ENCODE peak calls at places on chromosome 12, in nine cellular contexts. R is nephron progenitor cell, B is uterus, Z is neural progenitor cell, M is kidney epithelial cell, T is AG09319, D is BJ, C is HFF-Myc, U is GM20000. V is an unnamed sample.
A peak's percentile ranks its signal among the peaks of the same experiment; 100 is the strongest.

GRCh38 chr12:67070604-67071003 is 198.6 kb upstream of the CAND1 start:
- DNase-seq in T (no peak), B (no peak), M (no peak), D (no peak), R (no peak), U (no peak), C (no peak), Z (no peak), V (no peak)

GRCh38 chr12:110533607-110534006 is 31.5 kb downstream of the RAD9B start:
- DNase-seq in D (no peak), M (no peak), C (no peak), Z (no peak), R (no peak), B (no peak), U (no peak), T (no peak), V (no peak)

GRCh38 chr12:112419269-112420133 is 754 bp downstream of the PTPN11 start:
- DNase-seq in Z (peak; percentile 75), R (peak; percentile 51), U (peak; percentile 26), D (no peak), M (peak; percentile 39), C (no peak), T (peak; percentile 44), B (peak; percentile 75), V (no peak)

GRCh38 chr12:65280306-65280705 is 1.8 kb downstream of the MSRB3 start:
- DNase-seq in C (no peak), U (no peak), R (no peak), T (no peak), D (no peak), Z (no peak), B (no peak), M (no peak), V (no peak)

GRCh38 chr12:19496249-19497208 is 57.2 kb downstream of the AEBP2 start:
- DNase-seq in Z (peak; percentile 7), D (no peak), R (no peak), C (no peak), T (no peak), M (no peak), U (no peak), B (no peak), V (no peak)

GRCh38 chr12:91781114-91781513 is 364.5 kb downstream of the BTG1 start:
- DNase-seq in U (no peak), R (no peak), Z (no peak), T (no peak), B (no peak), D (no peak), M (no peak), C (no peak), V (no peak)

GRCh38 chr12:113757223-113758002 is 208.7 kb downstream of the RBM19 start:
- DNase-seq in D (no peak), M (no peak), C (no peak), U (no peak), T (no peak), B (no peak), R (no peak), Z (peak; percentile 16), V (no peak)

GRCh38 chr12:59119676-59120075 is 199.4 kb upstream of the LRIG3 start:
- DNase-seq in B (no peak), U (no peak), D (no peak), Z (no peak), M (no peak), T (no peak), C (no peak), R (no peak), V (no peak)

GRCh38 chr12:23831739-23832138 is 117.7 kb downstream of the SOX5 start:
- DNase-seq in U (no peak), R (no peak), D (no peak), M (no peak), T (no peak), B (no peak), Z (no peak), C (no peak), V (no peak)

GRCh38 chr12:48973992-48974673 is 2.6 kb upstream of the WNT10B start:
- DNase-seq in U (peak; percentile 67), C (no peak), D (no peak), Z (peak; percentile 79), T (no peak), B (no peak), R (peak; percentile 80), M (no peak), V (peak; percentile 53)

GRCh38 chr12:123126294-123127144 is 24.4 kb downstream of the PITPNM2 start:
- DNase-seq in B (peak; percentile 68), U (no peak), M (peak; percentile 98), Z (no peak), D (peak; percentile 92), T (peak; percentile 92), R (no peak), C (peak; percentile 75), V (no peak)

GRCh38 chr12:99767809-99768208 is 120.3 kb downstream of the GARIN6 start:
- DNase-seq in U (peak; percentile 4), R (no peak), M (no peak), T (no peak), C (no peak), Z (no peak), B (no peak), D (no peak), V (no peak)

GRCh38 chr12:116532986-116533342 is 26.2 kb upstream of the MAP1LC3B2 start:
- DNase-seq in M (no peak), B (no peak), U (no peak), T (no peak), C (no peak), R (no peak), D (no peak), Z (no peak), V (no peak)

GRCh38 chr12:115375188-115375991 is 691.4 kb upstream of the TBX3 start:
- DNase-seq in M (peak; percentile 50), U (peak; percentile 71), B (no peak), T (no peak), R (no peak), C (peak; percentile 56), Z (no peak), D (peak; percentile 40), V (no peak)

GRCh38 chr12:113224955-113225354 is 3.7 kb downstream of the TPCN1 start:
- DNase-seq in T (no peak), U (no peak), R (no peak), M (no peak), C (no peak), B (no peak), Z (no peak), D (no peak), V (no peak)

GRCh38 chr12:113276306-113276705 is 55.0 kb downstream of the TPCN1 start:
- DNase-seq in M (no peak), D (no peak), R (no peak), B (no peak), U (no peak), Z (no peak), T (no peak), C (no peak), V (no peak)

GRCh38 chr12:53474819-53475218 is 22.9 kb downstream of the PCBP2 start:
- DNase-seq in C (no peak), U (no peak), T (no peak), D (no peak), Z (no peak), M (no peak), B (no peak), R (no peak), V (no peak)

GRCh38 chr12:53478865-53479264 is 20.4 kb downstream of the MAP3K12 start:
- DNase-seq in R (no peak), M (no peak), T (no peak), D (no peak), C (no peak), B (no peak), Z (no peak), U (no peak), V (no peak)

GRCh38 chr12:53479314-53479713 is 19.9 kb downstream of the MAP3K12 start:
- DNase-seq in U (no peak), M (no peak), C (no peak), D (no peak), B (no peak), R (no peak), Z (no peak), T (no peak), V (no peak)

GRCh38 chr12:53474077-53474476 is 22.2 kb downstream of the PCBP2 start:
- DNase-seq in M (no peak), B (no peak), C (no peak), R (no peak), U (no peak), T (no peak), D (no peak), Z (no peak), V (no peak)

DNA sequence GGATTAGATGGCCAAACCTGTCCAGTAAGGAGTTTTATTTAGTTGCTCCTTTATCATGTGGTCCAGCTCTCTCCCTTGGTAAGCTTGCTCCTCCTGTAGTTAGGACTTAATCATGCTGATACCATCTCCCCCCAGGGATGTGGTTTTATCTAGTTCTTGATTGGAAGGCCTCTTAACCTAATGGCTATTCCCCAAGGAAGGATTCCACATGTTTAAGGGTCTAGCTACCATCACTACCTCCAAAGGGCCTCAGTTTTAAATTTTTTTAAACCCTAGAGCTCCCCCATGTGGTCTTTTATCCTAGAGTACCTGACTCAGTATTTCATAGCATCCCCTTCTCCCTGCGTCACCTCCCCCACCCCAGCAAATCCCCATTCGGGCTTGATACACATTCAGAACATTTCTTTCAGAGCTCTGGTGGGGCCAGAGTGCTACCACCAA is 22.5 kb downstream of the MAP3K12 start:
- DNase-seq in Z (peak; percentile 46), D (no peak), M (no peak), T (no peak), C (no peak), U (no peak), R (no peak), B (no peak), V (no peak)
- TF ChIP-seq CTCF in Z (peak; percentile 54), D (peak; percentile 44), M (peak; percentile 40), T (peak; percentile 29), C (peak; percentile 31), U (no peak), R (peak; percentile 19), B (no peak), V (peak; percentile 17)

GRCh38 chr12:44317651-44318126 is 481.8 kb downstream of the TMEM117 start:
- DNase-seq in C (peak; percentile 10), M (no peak), Z (peak; percentile 65), U (peak; percentile 34), R (peak; percentile 22), D (no peak), T (no peak), B (no peak), V (no peak)
- TF ChIP-seq CTCF in C (peak; percentile 36), M (peak; percentile 51), Z (peak; percentile 72), U (peak; percentile 31), R (peak; percentile 54), D (peak; percentile 58), T (peak; percentile 39), B (no peak), V (no peak)

GRCh38 chr12:126856958-126857357 is 1410.0 kb upstream of the TMEM132C start:
- DNase-seq in T (no peak), R (no peak), M (no peak), Z (no peak), U (no peak), D (no peak), B (no peak), C (no peak), V (no peak)
- TF ChIP-seq CTCF in T (no peak), R (no peak), M (no peak), Z (no peak), U (no peak), D (no peak), B (no peak), C (no peak), V (no peak)

DNA sequence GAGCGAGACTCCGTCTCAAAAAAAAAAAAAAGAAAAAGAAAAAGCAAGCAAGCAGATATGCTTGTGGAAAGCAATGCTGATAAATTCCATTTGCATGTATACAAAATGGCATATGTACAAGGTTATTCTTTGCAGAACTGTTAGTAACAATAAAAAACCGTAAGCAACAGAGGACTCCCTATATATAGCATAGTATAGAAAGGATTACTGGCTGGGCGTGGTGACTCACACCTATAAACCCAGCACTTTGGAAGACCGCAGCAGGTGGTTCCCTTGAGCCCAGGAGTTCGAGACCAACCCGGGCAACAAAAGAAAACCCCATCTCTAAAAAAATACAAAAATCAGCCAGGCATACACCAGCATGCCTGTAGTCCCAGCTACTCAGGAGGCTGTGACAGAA is 13.5 kb downstream of the GCN1 start:
- DNase-seq in C (no peak), B (no peak), R (no peak), D (no peak), M (no peak), U (no peak), Z (no peak), T (no peak), V (no peak)
- TF ChIP-seq CTCF in C (no peak), B (no peak), R (no peak), D (no peak), M (no peak), U (no peak), Z (no peak), T (no peak), V (no peak)

V was measured in natural killer cell.